ENCODE peak calls at places on chromosomes 16 and 17, in nine cellular contexts. Y, J, O, V, D, P, X, S and I are unnamed samples.

GRCh38 chr17:59038734-59039133 is 67.9 kb downstream of the TRIM37 start:
- DNase-seq in Y (peak; percentile 3), J (no peak), O (no peak), V (peak; percentile 88), D (peak; percentile 10), P (no peak), X (no peak), S (no peak), I (no peak)

GRCh38 chr17:348012-348411 is 4.6 kb downstream of the RPH3AL start:
- DNase-seq in Y (no peak), J (no peak), O (no peak), V (no peak), D (no peak), P (no peak), X (no peak), S (no peak), I (no peak)

GRCh38 chr17:7839890-7840260 is 5.9 kb downstream of the KDM6B start:
- DNase-seq in Y (peak; percentile 72), J (peak; percentile 91), O (peak; percentile 10), V (peak; percentile 47), D (peak; percentile 63), P (no peak), X (no peak), S (no peak), I (peak; percentile 80)

GRCh38 chr17:32259596-32259995 is 6.0 kb upstream of the RHBDL3 start:
- DNase-seq in Y (peak; percentile 60), J (no peak), O (no peak), V (peak; percentile 63), D (peak; percentile 64), P (no peak), X (no peak), S (peak; percentile 41), I (no peak)

GRCh38 chr17:80599546-80600305 is 55.1 kb downstream of the RPTOR start:
- DNase-seq in Y (no peak), J (no peak), O (peak; percentile 45), V (no peak), D (peak; percentile 46), P (no peak), X (no peak), S (no peak), I (peak; percentile 69)

GRCh38 chr17:47918003-47918402 is 22.0 kb downstream of the SP2 start:
- DNase-seq in Y (no peak), J (no peak), O (no peak), V (no peak), D (no peak), P (no peak), X (no peak), S (no peak), I (no peak)

GRCh38 chr16:19316846-19317245 is 31.3 kb downstream of the CLEC19A start:
- DNase-seq in Y (no peak), J (no peak), O (no peak), V (no peak), D (no peak), P (no peak), X (no peak), S (no peak), I (no peak)

GRCh38 chr17:14123579-14124278 is 54.4 kb downstream of the COX10 start:
- DNase-seq in Y (no peak), J (no peak), O (no peak), V (no peak), D (no peak), P (no peak), X (no peak), S (no peak), I (no peak)

GRCh38 chr16:23861874-23862273 is 26.1 kb downstream of the PRKCB start:
- DNase-seq in Y (no peak), J (no peak), O (no peak), V (no peak), D (no peak), P (no peak), X (no peak), S (no peak), I (no peak)